ENCODE peak calls at places on chromosomes 13 and 19, in four cellular contexts. E is HT-29, H is NAMALWA, T is GM10248. G is an unnamed sample.

GRCh38 chr19:343941-344624 is 513 bp downstream of the MIER2 start:
- DNase-seq in E (peak; percentile 11), H (peak; percentile 28), T (peak; percentile 45), G (peak; percentile 37)

GRCh38 chr13:67281476-67281875 is 51.3 kb upstream of the PCDH9 start:
- DNase-seq in E (no peak), H (no peak), T (no peak), G (no peak)

GRCh38 chr19:44726465-44726864 is 22.0 kb upstream of the BCL3 start:
- DNase-seq in E (no peak), H (no peak), T (no peak), G (no peak)

GRCh38 chr19:48556163-48556562 is 4.2 kb downstream of the SULT2B1 start:
- DNase-seq in E (peak; percentile 85), H (no peak), T (no peak), G (no peak)

GRCh38 chr13:106041445-106041844 is 494.0 kb downstream of the EFNB2 start:
- DNase-seq in E (no peak), H (no peak), T (no peak), G (no peak)

GRCh38 chr13:41495044-41495443 is 37.7 kb downstream of the RGCC start:
- DNase-seq in E (no peak), H (no peak), T (no peak), G (no peak)

GRCh38 chr13:71210861-71211260 is 656.1 kb downstream of the DACH1 start:
- DNase-seq in E (no peak), H (no peak), T (no peak), G (no peak)

GRCh38 chr13:31725841-31726240 is 13.5 kb upstream of the RXFP2 start:
- DNase-seq in E (no peak), H (no peak), T (no peak), G (no peak)

GRCh38 chr19:4367781-4368127 is 24.4 kb downstream of the MPND start:
- DNase-seq in E (no peak), H (no peak), T (no peak), G (no peak)

GRCh38 chr19:17491287-17491686 is 20.2 kb upstream of the PGLS start:
- DNase-seq in E (no peak), H (no peak), T (no peak), G (no peak)

GRCh38 chr13:49057176-49057575 is 81.5 kb downstream of the FNDC3A start:
- DNase-seq in E (no peak), H (no peak), T (no peak), G (no peak)

GRCh38 chr13:98853791-98854191 is 101.3 kb upstream of the SLC15A1 start:
- DNase-seq in E (no peak), H (no peak), T (peak; percentile 56), G (no peak)

GRCh38 chr19:30327331-30327730 is 44.9 kb upstream of the ZNF536 start:
- DNase-seq in E (no peak), H (no peak), T (no peak), G (no peak)

GRCh38 chr13:23723463-23723862 is 153.3 kb downstream of the TNFRSF19 start:
- DNase-seq in E (no peak), H (no peak), T (no peak), G (no peak)

GRCh38 chr13:99086869-99087129 is 108.9 kb upstream of the DOCK9 start:
- DNase-seq in E (no peak), H (peak; percentile 65), T (no peak), G (no peak)

GRCh38 chr19:49425178-49425577 is at the start of gene GFY:
- DNase-seq in E (no peak), H (no peak), T (no peak), G (no peak)

GRCh38 chr19:58274771-58275199 is 4.0 kb upstream of the ZNF8 start:
- DNase-seq in E (no peak), H (no peak), T (no peak), G (no peak)